ENCODE peak calls at places on chromosomes 16 and 17, in ten cellular contexts. O is lower leg skin, A is AG04450, G is cardiac muscle cell, Q is heart left ventricle, H is tibial nerve, Y is sigmoid colon, L is coronary artery, C is ovary, I is BE2C. K is an unnamed sample.

GRCh38 chr16:84730406-84731106 is 30.8 kb downstream of the USP10 start:
- DNase-seq in O (peak; percentile 74), A (peak; percentile 83), G (peak; percentile 93), Q (peak; percentile 58), H (peak; percentile 68), Y (peak; percentile 87), L (no peak), C (peak; percentile 52), I (peak; percentile 59), K (peak; percentile 97)

GRCh38 chr16:68064791-68065365 is 20.3 kb upstream of the NFATC3 start:
- DNase-seq in O (peak; percentile 47), A (no peak), G (peak; percentile 88), Q (peak; percentile 59), H (peak; percentile 64), Y (no peak), L (no peak), C (peak; percentile 69), I (peak; percentile 81), K (peak; percentile 95)

GRCh38 chr16:28001642-28002041 is 61.9 kb downstream of the GSG1L start:
- DNase-seq in O (no peak), A (no peak), G (no peak), Q (peak; percentile 38), H (no peak), Y (no peak), L (no peak), C (no peak), I (no peak), K (no peak)

GRCh38 chr17:13864551-13864950 is 204.8 kb upstream of the COX10 start:
- DNase-seq in O (no peak), A (no peak), G (peak; percentile 54), Q (no peak), H (no peak), Y (no peak), L (no peak), C (no peak), I (no peak), K (peak; percentile 31)

GRCh38 chr17:37490638-37491614 is 1.2 kb downstream of the DUSP14 start:
- DNase-seq in O (peak; percentile 58), A (no peak), G (peak; percentile 84), Q (peak; percentile 74), H (peak; percentile 41), Y (peak; percentile 85), L (peak; percentile 85), C (peak; percentile 65), I (no peak), K (peak; percentile 81)

GRCh38 chr16:3673201-3673600 is 18.7 kb downstream of the DNASE1 start:
- DNase-seq in O (no peak), A (no peak), G (no peak), Q (peak; percentile 12), H (no peak), Y (no peak), L (no peak), C (no peak), I (no peak), K (no peak)

GRCh38 chr17:30858556-30859250 is 26.9 kb downstream of the ATAD5 start:
- DNase-seq in O (no peak), A (no peak), G (peak; percentile 2), Q (no peak), H (no peak), Y (no peak), L (no peak), C (no peak), I (no peak), K (peak; percentile 1)

GRCh38 chr16:88337021-88337420 is 45.7 kb upstream of the ZNF469 start:
- DNase-seq in O (no peak), A (no peak), G (no peak), Q (no peak), H (no peak), Y (no peak), L (no peak), C (no peak), I (no peak), K (no peak)

GRCh38 chr17:7588553-7589203 is 1.2 kb downstream of the SOX15 start:
- DNase-seq in O (no peak), A (no peak), G (no peak), Q (no peak), H (no peak), Y (no peak), L (no peak), C (no peak), I (no peak), K (no peak)
- H3K4me3 ChIP-seq in O (peak overlapping the region; percentile 18), A (peak overlapping the region; percentile 34), G (no peak overlapping the region), Q (peak overlapping the region; percentile 9), H (peak overlapping the region; percentile 35), Y (peak overlapping the region; percentile 66), L (peak overlapping the region; percentile 72), C (peak overlapping the region; percentile 67), I (no peak overlapping the region), K (peak overlapping the region; percentile 38)

GRCh38 chr17:39820541-39820940 is 43.6 kb downstream of the IKZF3 start:
- DNase-seq in O (no peak), A (no peak), G (no peak), Q (no peak), H (no peak), Y (no peak), L (no peak), C (no peak), I (no peak), K (no peak)
- TF ChIP-seq CTCF in O (no peak), A (no peak), G (no peak), Q (no peak), H (no peak), Y (no peak), L (no peak), C (no peak), I (no peak), K (no peak)

DNA sequence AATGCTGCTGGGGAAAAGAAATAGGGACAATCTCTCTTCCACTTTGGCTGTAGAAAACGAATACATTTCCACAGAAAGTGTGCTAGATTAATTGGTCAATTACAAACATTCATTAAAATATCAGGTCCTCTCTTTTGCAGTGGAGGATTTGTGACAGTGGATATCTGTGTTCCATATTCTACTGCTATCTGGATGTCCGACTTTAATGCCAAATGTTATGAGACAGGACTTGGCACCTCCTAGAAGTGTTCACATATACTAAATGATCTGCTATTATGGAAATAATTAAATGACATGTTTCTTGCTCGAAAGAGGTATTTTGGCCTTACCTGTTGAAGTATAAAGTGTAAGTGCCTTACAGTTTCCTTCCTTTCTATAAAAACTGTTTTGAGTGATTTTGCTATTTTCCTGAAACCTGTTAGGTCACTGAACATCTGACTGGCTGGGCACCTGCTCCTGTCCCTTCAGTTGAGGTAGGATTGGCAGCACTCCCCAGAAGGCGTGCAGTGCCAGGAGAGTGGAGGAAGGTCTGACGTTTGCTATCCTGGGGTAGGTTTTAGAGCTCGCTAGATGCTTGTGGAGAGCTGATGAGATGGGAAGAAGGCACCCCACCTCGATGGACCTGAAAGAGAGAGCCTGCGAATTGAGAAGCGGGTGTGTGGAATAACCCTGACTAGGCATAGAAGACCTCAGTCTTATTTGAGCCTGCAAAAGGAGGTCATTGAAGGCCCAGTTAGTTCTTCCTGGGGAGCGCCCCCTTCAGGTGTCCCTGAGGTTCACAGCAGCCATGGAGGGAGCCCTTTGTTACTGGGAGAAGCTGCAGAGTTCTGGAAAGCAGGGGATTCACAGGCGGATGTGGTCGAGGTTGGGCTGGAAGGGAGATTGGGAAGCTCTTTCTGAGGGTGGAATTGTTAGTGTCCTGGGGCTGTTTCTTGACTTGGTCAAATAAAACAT is 159.4 kb upstream of the ZNF267 start:
- DNase-seq in O (no peak), A (no peak), G (peak; percentile 10), Q (no peak), H (no peak), Y (no peak), L (no peak), C (no peak), I (no peak), K (no peak)
- H3K4me3 ChIP-seq in O (peak overlapping the region; percentile 90), A (peak overlapping the region; percentile 94), G (peak overlapping the region; percentile 88), Q (peak overlapping the region; percentile 82), H (peak overlapping the region; percentile 65), Y (peak overlapping the region; percentile 94), L (peak overlapping the region; percentile 86), C (peak overlapping the region; percentile 83), I (peak overlapping the region; percentile 91), K (peak overlapping the region; percentile 92)

GRCh38 chr16:21599994-21600773 is 807 bp downstream of the METTL9 start:
- DNase-seq in O (no peak), A (no peak), G (peak; percentile 48), Q (no peak), H (no peak), Y (no peak), L (no peak), C (no peak), I (no peak), K (peak; percentile 51)
- TF ChIP-seq CTCF in O (no peak), A (no peak), G (no peak), Q (no peak), H (no peak), Y (no peak), L (no peak), C (no peak), I (no peak), K (no peak)

GRCh38 chr16:2148714-2149629 is 547 bp downstream of the RAB26 start:
- DNase-seq in O (no peak), A (no peak), G (no peak), Q (no peak), H (no peak), Y (no peak), L (no peak), C (no peak), I (no peak), K (no peak)

GRCh38 chr16:2151188-2152091 is 3.0 kb downstream of the RAB26 start:
- DNase-seq in O (no peak), A (no peak), G (no peak), Q (no peak), H (no peak), Y (no peak), L (no peak), C (no peak), I (peak; percentile 64), K (no peak)

GRCh38 chr16:2150418-2151187 is 2.2 kb downstream of the RAB26 start:
- DNase-seq in O (no peak), A (no peak), G (peak; percentile 56), Q (no peak), H (no peak), Y (no peak), L (no peak), C (no peak), I (peak; percentile 93), K (peak; percentile 57)

GRCh38 chr16:2147981-2148671 is at the start of gene RAB26:
- DNase-seq in O (peak; percentile 59), A (no peak), G (peak; percentile 67), Q (peak; percentile 87), H (no peak), Y (peak; percentile 93), L (no peak), C (peak; percentile 67), I (peak; percentile 94), K (no peak)

GRCh38 chr16:2149630-2150417 is 1.4 kb downstream of the RAB26 start:
- DNase-seq in O (no peak), A (no peak), G (no peak), Q (no peak), H (no peak), Y (no peak), L (no peak), C (no peak), I (no peak), K (no peak)
- H3K4me3 ChIP-seq in O (no peak overlapping the region), A (peak overlapping the region; percentile 53), G (no peak overlapping the region), Q (no peak overlapping the region), H (no peak overlapping the region), Y (no peak overlapping the region), L (no peak overlapping the region), C (no peak overlapping the region), I (peak overlapping the region; percentile 56), K (no peak overlapping the region)

DNA sequence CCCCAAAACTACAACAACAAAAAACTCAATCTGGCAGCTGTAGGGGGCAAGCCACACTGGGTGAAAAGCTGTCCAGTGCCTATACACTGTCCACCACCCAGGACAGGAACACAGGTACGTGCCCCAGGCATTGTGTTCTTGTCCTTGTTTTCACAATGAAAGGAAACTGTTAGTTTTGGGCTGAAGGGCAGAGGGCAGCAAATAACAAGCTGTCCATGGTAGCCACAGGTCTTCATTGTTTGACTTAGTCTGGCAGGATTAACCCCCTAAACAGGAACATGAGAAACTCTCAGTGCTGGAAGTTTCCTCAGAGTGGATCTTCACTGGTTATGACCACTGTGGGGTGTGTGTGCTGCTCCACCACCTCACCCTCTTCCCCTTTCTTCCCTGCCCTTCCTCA is 224.6 kb upstream of the N4BP1 start:
- DNase-seq in O (no peak), A (no peak), G (no peak), Q (no peak), H (no peak), Y (no peak), L (no peak), C (no peak), I (no peak), K (no peak)
- TF ChIP-seq CTCF in O (no peak), A (no peak), G (no peak), Q (peak; percentile 10), H (no peak), Y (no peak), L (no peak), C (no peak), I (no peak), K (no peak)